ENCODE peak calls at places on chromosomes 1 and 21, in nine cellular contexts. G, X, C, T, O, I, E, D and J are unnamed samples.

GRCh38 chr1:167489581-167490340 is 28.6 kb downstream of the CD247 start:
- DNase-seq in E (no peak), D (no peak), G (peak; percentile 65), T (no peak), O (no peak), C (no peak), I (peak; percentile 87), X (no peak), J (no peak)

GRCh38 chr1:227357229-227358078 is 39.2 kb upstream of the CDC42BPA start:
- DNase-seq in G (no peak), O (peak; percentile 85), D (peak; percentile 72), T (no peak), C (peak; percentile 81), X (no peak), E (peak; percentile 69), I (peak; percentile 83), J (peak; percentile 75)

GRCh38 chr1:226482975-226483660 is 65.4 kb upstream of the STUM start:
- DNase-seq in O (no peak), D (peak; percentile 43), I (peak; percentile 62), G (no peak), E (no peak), T (no peak), X (no peak), C (no peak), J (no peak)

GRCh38 chr21:43736224-43736883 is 17.4 kb downstream of the PDXK start:
- DNase-seq in T (no peak), X (no peak), D (no peak), O (no peak), C (peak; percentile 27), I (no peak), E (no peak), G (no peak), J (no peak)

GRCh38 chr1:232291681-232292080 is 338.3 kb downstream of the SIPA1L2 start:
- DNase-seq in I (no peak), E (peak; percentile 68), O (no peak), T (no peak), X (no peak), G (no peak), D (no peak), C (no peak), J (no peak)

GRCh38 chr1:44031900-44032817 is 897 bp upstream of the SLC6A9 start:
- DNase-seq in G (no peak), E (peak; percentile 58), T (peak; percentile 6), I (no peak), X (no peak), C (no peak), D (no peak), O (no peak), J (no peak)

GRCh38 chr1:59266180-59266926 is 30.5 kb upstream of the FGGY start:
- DNase-seq in X (no peak), D (no peak), C (no peak), E (no peak), I (no peak), T (no peak), G (no peak), O (no peak), J (no peak)

GRCh38 chr1:174114788-174115448 is 44.4 kb upstream of the RABGAP1L start:
- DNase-seq in T (peak; percentile 26), G (peak; percentile 31), C (peak; percentile 18), O (peak; percentile 74), X (no peak), I (peak; percentile 75), E (peak; percentile 16), D (peak; percentile 74), J (peak; percentile 56)

GRCh38 chr1:12619396-12620141 is 1.6 kb upstream of the DHRS3 start:
- DNase-seq in X (no peak), G (peak; percentile 85), E (peak; percentile 91), C (peak; percentile 69), D (peak; percentile 94), O (peak; percentile 88), I (peak; percentile 96), T (peak; percentile 86), J (peak; percentile 79)

GRCh38 chr1:190262538-190262937 is 215.1 kb downstream of the BRINP3 start:
- DNase-seq in E (no peak), G (no peak), C (no peak), X (no peak), T (no peak), I (no peak), D (no peak), O (no peak), J (no peak)

GRCh38 chr1:173954179-173954578 is 37.1 kb upstream of the SERPINC1 start:
- DNase-seq in X (no peak), D (no peak), E (no peak), T (no peak), I (no peak), O (peak; percentile 36), G (no peak), C (peak; percentile 30), J (no peak)

DNA sequence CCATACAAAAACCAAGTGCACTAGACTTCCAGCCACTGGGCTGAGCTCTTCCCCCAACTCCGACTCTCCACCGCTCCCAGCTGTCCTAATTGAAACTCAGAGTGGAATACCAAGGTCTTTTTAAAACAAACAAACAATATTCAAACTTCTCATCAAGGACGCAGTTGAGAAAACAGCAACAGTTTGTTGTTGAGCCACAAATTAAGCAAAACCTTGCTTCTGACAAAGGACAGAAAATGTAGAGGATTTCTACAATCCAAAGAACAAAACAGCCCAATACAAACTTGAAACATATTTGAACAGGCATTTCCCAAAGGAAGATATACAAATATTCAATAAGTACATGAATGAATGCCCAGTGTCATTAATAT is 28.4 kb downstream of the RSPH1 start:
- DNase-seq in I (no peak), G (no peak), D (no peak), T (no peak), E (no peak), C (no peak), X (no peak), O (no peak), J (no peak)
- TF ChIP-seq CTCF in I (no peak), G (no peak), D (no peak), T (no peak), E (no peak), C (no peak), X (no peak), O (no peak), J (no peak)

DNA sequence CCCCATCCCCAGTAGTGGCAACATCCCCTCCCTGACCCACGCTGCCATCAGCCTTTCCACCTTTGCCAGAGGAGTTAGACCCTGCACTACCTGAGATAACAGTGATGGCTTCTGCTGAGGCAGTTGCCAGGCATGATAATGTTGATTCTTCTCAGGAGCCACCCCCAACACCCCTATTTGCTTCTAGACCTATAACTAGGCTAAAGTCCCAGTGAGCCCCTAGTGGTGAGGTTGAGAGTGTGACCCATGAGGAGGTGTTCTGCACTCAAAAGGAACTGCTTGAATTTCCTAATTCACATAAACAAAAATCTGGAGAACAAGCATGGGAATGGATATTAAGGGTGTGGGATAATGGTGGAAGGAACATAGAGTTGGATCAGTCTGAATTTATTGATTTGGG is 159.6 kb upstream of the COL11A1 start:
- DNase-seq in O (no peak), C (no peak), I (peak; percentile 52), E (no peak), G (no peak), X (no peak), D (no peak), T (no peak), J (no peak)
- TF ChIP-seq CTCF in O (no peak), C (no peak), I (peak; percentile 67), E (no peak), G (peak; percentile 38), X (no peak), D (no peak), T (peak; percentile 16), J (no peak)

GRCh38 chr1:223489439-223489838 is 96.2 kb downstream of the CCDC185 start:
- DNase-seq in E (no peak), I (no peak), G (no peak), T (no peak), C (no peak), O (no peak), X (no peak), D (no peak), J (no peak)

GRCh38 chr1:223483511-223483910 is 90.3 kb downstream of the CCDC185 start:
- DNase-seq in I (no peak), X (no peak), T (no peak), O (no peak), G (no peak), C (no peak), E (no peak), D (no peak), J (no peak)

GRCh38 chr1:223482766-223483165 is 89.6 kb downstream of the CCDC185 start:
- DNase-seq in T (no peak), X (no peak), I (no peak), D (no peak), E (no peak), C (no peak), O (no peak), G (no peak), J (no peak)

GRCh38 chr1:223487514-223488259 is 94.5 kb downstream of the CCDC185 start:
- DNase-seq in C (no peak), O (no peak), X (no peak), E (no peak), T (no peak), I (peak; percentile 62), D (no peak), G (no peak), J (no peak)

GRCh38 chr1:223486366-223486765 is 93.2 kb downstream of the CCDC185 start:
- DNase-seq in X (no peak), E (no peak), T (no peak), C (no peak), D (no peak), G (no peak), O (no peak), I (no peak), J (no peak)
- TF ChIP-seq CTCF in X (no peak), E (no peak), T (no peak), C (no peak), D (no peak), G (no peak), O (no peak), I (peak; percentile 62), J (no peak)

DNA sequence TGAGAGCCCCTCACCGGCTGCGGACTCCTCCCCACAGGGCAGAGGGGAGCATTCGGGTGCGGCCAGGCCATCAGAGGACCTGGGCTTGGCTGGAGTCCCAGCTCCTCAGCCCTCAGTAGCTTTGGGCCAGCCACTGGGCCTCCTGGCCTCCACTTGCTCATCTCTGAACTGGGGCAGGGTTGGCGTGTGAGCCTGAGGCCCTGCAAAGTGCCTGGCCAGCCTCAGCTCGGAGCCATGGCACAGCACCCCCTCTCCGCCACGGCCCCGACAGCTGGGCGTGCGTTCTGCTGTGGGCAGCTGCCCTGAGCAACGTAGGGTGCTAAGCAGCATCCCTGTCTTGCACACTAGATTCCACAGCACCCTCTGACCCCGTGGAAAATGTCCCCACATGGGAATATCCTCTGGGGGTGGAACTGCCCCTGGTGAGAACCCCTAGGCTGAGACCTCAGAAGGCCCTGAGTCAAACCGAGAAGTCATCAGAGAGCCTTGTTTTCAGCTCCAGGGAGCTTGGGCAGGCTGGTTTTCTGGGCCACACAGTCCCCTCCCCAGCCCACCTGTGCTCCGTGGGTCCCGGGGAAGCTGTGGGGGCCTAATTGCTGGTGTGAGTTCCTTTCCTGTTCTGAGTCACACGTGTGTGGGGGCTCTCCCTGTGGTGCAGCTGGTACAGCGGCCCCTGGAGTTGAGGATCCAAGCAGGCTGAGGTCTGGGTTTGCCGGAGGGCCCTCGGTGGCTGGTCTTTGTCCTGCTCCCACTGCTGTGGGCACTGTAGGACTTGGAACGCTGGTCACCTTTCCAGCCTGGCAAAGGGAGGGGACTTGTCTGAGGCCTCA is 24.5 kb downstream of the TP73 start:
- DNase-seq in O (no peak), I (no peak), X (no peak), T (peak; percentile 80), C (no peak), D (no peak), G (no peak), E (no peak), J (no peak)
- TF ChIP-seq CTCF in O (no peak), I (no peak), X (no peak), T (peak; percentile 37), C (no peak), D (no peak), G (no peak), E (no peak), J (no peak)